ENCODE peak calls at places on chromosomes 3 and 15, in four cellular contexts. One of them, this sample, is unnamed.

GRCh38 chr15:54354341-54354740 is 376.1 kb downstream of the UNC13C start:
- DNase-seq in tibial nerve: no peak
- DNase-seq in stomach: no peak
- DNase-seq in IMR-90: no peak
- DNase-seq in this sample: no peak

GRCh38 chr3:197711973-197712707 is 24.6 kb downstream of the RUBCN start:
- DNase-seq in tibial nerve: peak; percentile 73
- DNase-seq in stomach: peak; percentile 77
- DNase-seq in IMR-90: peak; percentile 98
- DNase-seq in this sample: peak; percentile 85

GRCh38 chr3:174533286-174533685 is 325.8 kb upstream of the NAALADL2 start:
- DNase-seq in tibial nerve: no peak
- DNase-seq in stomach: no peak
- DNase-seq in IMR-90: peak; percentile 76
- DNase-seq in this sample: peak; percentile 3

GRCh38 chr3:126529585-126530170 is 5.7 kb downstream of the CHST13 start:
- DNase-seq in tibial nerve: no peak
- DNase-seq in stomach: no peak
- DNase-seq in IMR-90: no peak
- DNase-seq in this sample: no peak

GRCh38 chr3:129705274-129705673 is 98.8 kb upstream of the PLXND1 start:
- DNase-seq in tibial nerve: no peak
- DNase-seq in stomach: no peak
- DNase-seq in IMR-90: no peak
- DNase-seq in this sample: no peak

GRCh38 chr3:69848113-69848512 is 108.8 kb downstream of the MITF start:
- DNase-seq in tibial nerve: no peak
- DNase-seq in stomach: no peak
- DNase-seq in IMR-90: no peak
- DNase-seq in this sample: no peak

GRCh38 chr3:108118038-108118727 is 27.4 kb upstream of the CD47 start:
- DNase-seq in tibial nerve: no peak
- DNase-seq in stomach: no peak
- DNase-seq in IMR-90: peak; percentile 51
- DNase-seq in this sample: no peak

GRCh38 chr15:63038926-63039673 is 3.4 kb upstream of the TPM1 start:
- DNase-seq in tibial nerve: no peak
- DNase-seq in stomach: no peak
- DNase-seq in IMR-90: peak; percentile 83
- DNase-seq in this sample: no peak

GRCh38 chr15:56160966-56161365 is 82.7 kb downstream of the RFX7 start:
- DNase-seq in tibial nerve: no peak
- DNase-seq in stomach: no peak
- DNase-seq in IMR-90: peak; percentile 14
- DNase-seq in this sample: no peak

GRCh38 chr3:129708328-129708861 is 101.9 kb upstream of the PLXND1 start:
- DNase-seq in tibial nerve: no peak
- DNase-seq in stomach: no peak
- DNase-seq in IMR-90: no peak
- DNase-seq in this sample: no peak

GRCh38 chr15:100972975-100973350 is 53.8 kb downstream of the LRRK1 start:
- DNase-seq in tibial nerve: no peak
- DNase-seq in stomach: no peak
- DNase-seq in IMR-90: no peak
- DNase-seq in this sample: no peak

GRCh38 chr3:160648701-160649100 is 28.3 kb upstream of the ARL14 start:
- DNase-seq in tibial nerve: no peak
- DNase-seq in stomach: no peak
- DNase-seq in IMR-90: no peak
- DNase-seq in this sample: no peak

GRCh38 chr15:29570931-29571727 is 251.1 kb downstream of the TJP1 start:
- DNase-seq in tibial nerve: no peak
- DNase-seq in stomach: no peak
- DNase-seq in IMR-90: no peak
- DNase-seq in this sample: no peak

GRCh38 chr3:169002689-169003088 is 660.8 kb downstream of the MECOM start:
- DNase-seq in tibial nerve: no peak
- DNase-seq in stomach: no peak
- DNase-seq in IMR-90: no peak
- DNase-seq in this sample: no peak

GRCh38 chr3:24264748-24265158 is 229.9 kb downstream of the THRB start:
- DNase-seq in tibial nerve: no peak
- DNase-seq in stomach: no peak
- DNase-seq in IMR-90: peak; percentile 32
- DNase-seq in this sample: peak; percentile 12

GRCh38 chr3:146561463-146561862 is 17.1 kb upstream of the PLSCR1 start:
- DNase-seq in tibial nerve: no peak
- DNase-seq in stomach: no peak
- DNase-seq in IMR-90: no peak
- DNase-seq in this sample: no peak

GRCh38 chr3:123342631-123343080 is 106.2 kb downstream of the ADCY5 start:
- DNase-seq in tibial nerve: no peak
- DNase-seq in stomach: no peak
- DNase-seq in IMR-90: no peak
- DNase-seq in this sample: no peak

GRCh38 chr15:100692259-100692658 is 89.9 kb downstream of the ASB7 start:
- DNase-seq in tibial nerve: no peak
- DNase-seq in stomach: no peak
- DNase-seq in IMR-90: peak; percentile 54
- DNase-seq in this sample: no peak

GRCh38 chr15:74385442-74386132 is 18.1 kb upstream of the CYP11A1 start:
- DNase-seq in tibial nerve: no peak
- DNase-seq in stomach: no peak
- DNase-seq in IMR-90: no peak
- DNase-seq in this sample: no peak

GRCh38 chr3:177899275-177900067 is 636.8 kb upstream of the KCNMB2 start:
- DNase-seq in tibial nerve: no peak
- DNase-seq in stomach: no peak
- DNase-seq in IMR-90: no peak
- DNase-seq in this sample: no peak

GRCh38 chr15:89034305-89034704 is 54.0 kb upstream of the ABHD2 start:
- DNase-seq in tibial nerve: no peak
- DNase-seq in stomach: no peak
- DNase-seq in IMR-90: peak; percentile 36
- DNase-seq in this sample: no peak

GRCh38 chr15:83734487-83734886 is 80.6 kb downstream of the ADAMTSL3 start:
- DNase-seq in tibial nerve: no peak
- DNase-seq in stomach: no peak
- DNase-seq in IMR-90: no peak
- DNase-seq in this sample: no peak

GRCh38 chr3:102512734-102513518 is 78.1 kb downstream of the ZPLD1 start:
- DNase-seq in tibial nerve: no peak
- DNase-seq in stomach: no peak
- DNase-seq in IMR-90: no peak
- DNase-seq in this sample: no peak

GRCh38 chr3:15171096-15171495 is 35.0 kb upstream of the CAPN7 start:
- DNase-seq in tibial nerve: no peak
- DNase-seq in stomach: no peak
- DNase-seq in IMR-90: no peak
- DNase-seq in this sample: no peak

GRCh38 chr15:67501836-67502461 is 19.0 kb upstream of the C15orf61 start:
- DNase-seq in tibial nerve: no peak
- DNase-seq in stomach: no peak
- DNase-seq in IMR-90: no peak
- DNase-seq in this sample: no peak

GRCh38 chr3:100796556-100796955 is 87.3 kb downstream of the TFG start:
- DNase-seq in tibial nerve: no peak
- DNase-seq in stomach: no peak
- DNase-seq in IMR-90: peak; percentile 47
- DNase-seq in this sample: no peak

GRCh38 chr3:128814514-128815317 is 64.7 kb upstream of the ACAD9 start:
- DNase-seq in tibial nerve: no peak
- DNase-seq in stomach: no peak
- DNase-seq in IMR-90: no peak
- DNase-seq in this sample: no peak

GRCh38 chr15:45180648-45181436 is 6.9 kb downstream of the SHF start:
- DNase-seq in tibial nerve: no peak
- DNase-seq in stomach: no peak
- DNase-seq in IMR-90: no peak
- DNase-seq in this sample: no peak

GRCh38 chr15:99423186-99424130 is 142.3 kb upstream of the MEF2A start:
- DNase-seq in tibial nerve: no peak
- DNase-seq in stomach: no peak
- DNase-seq in IMR-90: no peak
- DNase-seq in this sample: no peak

GRCh38 chr3:149473314-149473990 is 1.0 kb upstream of the TM4SF4 start:
- DNase-seq in tibial nerve: no peak
- DNase-seq in stomach: peak; percentile 86
- DNase-seq in IMR-90: peak; percentile 85
- DNase-seq in this sample: peak; percentile 25

GRCh38 chr3:72205297-72205696 is 420.3 kb upstream of the PROK2 start:
- DNase-seq in tibial nerve: no peak
- DNase-seq in stomach: no peak
- DNase-seq in IMR-90: no peak
- DNase-seq in this sample: no peak

GRCh38 chr3:131242201-131242600 is 139.4 kb upstream of the NUDT16 start:
- DNase-seq in tibial nerve: no peak
- DNase-seq in stomach: no peak
- DNase-seq in IMR-90: no peak
- DNase-seq in this sample: no peak

GRCh38 chr15:100922192-100923040 is 3.3 kb downstream of the LRRK1 start:
- DNase-seq in tibial nerve: no peak
- DNase-seq in stomach: no peak
- DNase-seq in IMR-90: no peak
- DNase-seq in this sample: no peak

GRCh38 chr15:65304393-65305143 is at the start of gene RNU5B-1:
- DNase-seq in tibial nerve: peak; percentile 46
- DNase-seq in stomach: peak; percentile 73
- DNase-seq in IMR-90: peak; percentile 98
- DNase-seq in this sample: no peak
- TF ChIP-seq POLR2A in tibial nerve: peak; percentile 94
- TF ChIP-seq POLR2A in stomach: no peak
- TF ChIP-seq POLR2A in IMR-90: peak; percentile 100
- TF ChIP-seq POLR2A in this sample: peak; percentile 97

GRCh38 chr15:26628879-26629529 is 143.9 kb downstream of the GABRB3 start:
- DNase-seq in tibial nerve: peak; percentile 33
- DNase-seq in stomach: peak; percentile 56
- DNase-seq in IMR-90: peak; percentile 2
- DNase-seq in this sample: no peak
- TF ChIP-seq POLR2A in tibial nerve: no peak
- TF ChIP-seq POLR2A in stomach: no peak
- TF ChIP-seq POLR2A in IMR-90: no peak
- TF ChIP-seq POLR2A in this sample: no peak

DNA sequence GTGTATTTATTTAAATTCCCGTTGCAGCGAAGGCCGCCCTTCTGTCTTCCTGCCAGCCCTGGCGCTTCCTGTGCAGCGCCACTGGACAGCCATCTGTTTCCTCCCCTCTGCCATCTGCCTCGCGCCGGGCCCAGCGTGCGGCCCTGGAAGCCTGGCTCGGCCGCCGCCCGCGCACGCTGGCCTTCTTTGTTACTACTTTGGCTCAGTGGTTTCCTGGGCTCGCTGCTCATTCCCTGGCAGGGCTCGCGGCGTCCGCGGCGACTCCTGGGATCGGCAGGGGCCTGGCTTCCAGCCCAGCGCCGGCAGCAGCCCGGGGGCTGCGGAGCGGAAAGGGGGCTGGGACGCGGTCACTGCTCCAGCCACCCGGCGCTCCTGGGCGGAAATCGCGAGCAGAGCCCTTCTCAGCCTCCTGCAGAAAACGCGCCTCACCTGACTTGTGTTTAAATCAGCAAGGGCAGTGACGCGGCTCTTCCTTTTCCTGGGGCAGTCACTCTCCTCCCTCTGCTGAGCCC is 9.9 kb downstream of the CMTM7 start:
- DNase-seq in tibial nerve: peak; percentile 48
- DNase-seq in stomach: peak; percentile 74
- DNase-seq in IMR-90: peak; percentile 70
- DNase-seq in this sample: peak; percentile 61
- TF ChIP-seq POLR2A in tibial nerve: no peak
- TF ChIP-seq POLR2A in stomach: no peak
- TF ChIP-seq POLR2A in IMR-90: no peak
- TF ChIP-seq POLR2A in this sample: peak; percentile 40

GRCh38 chr15:40445411-40446055 is 4.8 kb downstream of the BAHD1 start:
- DNase-seq in tibial nerve: no peak
- DNase-seq in stomach: no peak
- DNase-seq in IMR-90: peak; percentile 90
- DNase-seq in this sample: peak; percentile 84

GRCh38 chr15:40443846-40444245 is 3.1 kb downstream of the BAHD1 start:
- DNase-seq in tibial nerve: no peak
- DNase-seq in stomach: no peak
- DNase-seq in IMR-90: no peak
- DNase-seq in this sample: no peak

GRCh38 chr15:40448354-40448753 is 7.6 kb downstream of the BAHD1 start:
- DNase-seq in tibial nerve: no peak
- DNase-seq in stomach: no peak
- DNase-seq in IMR-90: no peak
- DNase-seq in this sample: no peak

GRCh38 chr15:40444741-40445140 is 4.0 kb downstream of the BAHD1 start:
- DNase-seq in tibial nerve: no peak
- DNase-seq in stomach: no peak
- DNase-seq in IMR-90: no peak
- DNase-seq in this sample: no peak

GRCh38 chr15:40446144-40446543 is 5.4 kb downstream of the BAHD1 start:
- DNase-seq in tibial nerve: no peak
- DNase-seq in stomach: no peak
- DNase-seq in IMR-90: no peak
- DNase-seq in this sample: no peak
- TF ChIP-seq POLR2A in tibial nerve: no peak
- TF ChIP-seq POLR2A in stomach: no peak
- TF ChIP-seq POLR2A in IMR-90: no peak
- TF ChIP-seq POLR2A in this sample: no peak

DNA sequence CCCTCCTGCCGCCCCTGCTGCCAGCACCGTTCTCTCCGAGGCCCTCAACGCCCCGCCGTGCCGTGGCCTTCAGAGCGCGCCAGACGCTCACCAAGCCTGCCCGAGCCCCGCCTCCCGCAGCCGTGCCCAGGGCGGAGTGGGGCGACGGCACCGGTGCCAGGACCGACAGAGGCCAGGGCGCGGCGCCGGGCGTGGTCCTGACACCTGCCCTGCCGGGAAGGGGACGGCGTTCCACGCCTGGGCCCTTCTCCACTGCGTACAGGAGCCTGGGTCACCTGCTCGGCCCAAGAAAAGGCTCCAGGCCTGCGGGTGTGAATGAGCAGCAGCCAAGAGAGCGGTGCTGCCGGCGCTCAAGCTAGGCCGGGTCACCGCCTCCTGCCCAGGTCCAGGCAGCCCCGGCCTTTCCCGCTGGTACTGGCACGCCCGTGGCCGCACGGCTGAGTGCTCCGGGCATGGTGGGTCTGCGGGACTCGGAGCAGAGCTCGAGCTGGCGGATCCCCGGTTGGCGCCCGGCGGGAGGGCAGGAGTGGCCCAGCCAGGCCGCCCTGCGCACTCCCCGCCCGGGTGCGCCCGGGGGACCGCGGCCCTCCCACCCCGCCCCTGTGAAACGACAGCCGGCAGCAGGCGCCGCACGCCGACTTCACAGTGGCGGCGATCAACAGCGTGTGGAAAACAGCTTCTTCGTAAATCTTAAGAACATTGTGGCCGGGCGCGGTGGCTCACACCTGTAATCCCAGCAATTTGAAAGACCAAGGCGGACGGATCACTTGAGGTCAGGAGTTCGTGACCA is 4.2 kb downstream of the OCA2 start:
- DNase-seq in tibial nerve: no peak
- DNase-seq in stomach: peak; percentile 85
- DNase-seq in IMR-90: no peak
- DNase-seq in this sample: no peak
- TF ChIP-seq POLR2A in tibial nerve: no peak
- TF ChIP-seq POLR2A in stomach: no peak
- TF ChIP-seq POLR2A in IMR-90: no peak
- TF ChIP-seq POLR2A in this sample: no peak

This sample was measured in H54.